ENCODE peak calls at places on chromosome 17, in seven cellular contexts. One of them, this sample, is unnamed.
A peak's percentile ranks its signal among the peaks of the same experiment; 100 is the strongest.

GRCh38 chr17:15966879-15967248 is 21.9 kb downstream of the ADORA2B start:
- DNase-seq in bronchial epithelial cell: no peak
- DNase-seq in left ventricle myocardium inferior: no peak
- DNase-seq in BJ: no peak
- DNase-seq in A549: no peak
- DNase-seq in nephron progenitor cell: peak; percentile 23
- DNase-seq in neural progenitor cell: peak; percentile 53
- DNase-seq in this sample: no peak

GRCh38 chr17:75078097-75079022 is 9.4 kb upstream of the SLC16A5 start:
- DNase-seq in bronchial epithelial cell: peak; percentile 46
- DNase-seq in left ventricle myocardium inferior: no peak
- DNase-seq in BJ: no peak
- DNase-seq in A549: peak; percentile 86
- DNase-seq in nephron progenitor cell: no peak
- DNase-seq in neural progenitor cell: no peak
- DNase-seq in this sample: no peak

GRCh38 chr17:78197147-78197830 is 10.1 kb downstream of the AFMID start:
- DNase-seq in bronchial epithelial cell: peak; percentile 47
- DNase-seq in left ventricle myocardium inferior: peak; percentile 42
- DNase-seq in BJ: no peak
- DNase-seq in A549: no peak
- DNase-seq in nephron progenitor cell: no peak
- DNase-seq in neural progenitor cell: no peak
- DNase-seq in this sample: no peak

GRCh38 chr17:75856062-75856681 is 1.0 kb upstream of the WBP2 start:
- DNase-seq in bronchial epithelial cell: no peak
- DNase-seq in left ventricle myocardium inferior: no peak
- DNase-seq in BJ: no peak
- DNase-seq in A549: peak; percentile 67
- DNase-seq in nephron progenitor cell: no peak
- DNase-seq in neural progenitor cell: no peak
- DNase-seq in this sample: no peak

GRCh38 chr17:27644586-27644985 is 13.6 kb downstream of the LGALS9 start:
- DNase-seq in bronchial epithelial cell: peak; percentile 10
- DNase-seq in left ventricle myocardium inferior: peak; percentile 48
- DNase-seq in BJ: no peak
- DNase-seq in A549: no peak
- DNase-seq in nephron progenitor cell: no peak
- DNase-seq in neural progenitor cell: no peak
- DNase-seq in this sample: no peak

GRCh38 chr17:56676807-56677206 is 83.3 kb downstream of the NOG start:
- DNase-seq in bronchial epithelial cell: no peak
- DNase-seq in left ventricle myocardium inferior: no peak
- DNase-seq in BJ: no peak
- DNase-seq in A549: no peak
- DNase-seq in nephron progenitor cell: no peak
- DNase-seq in neural progenitor cell: no peak
- DNase-seq in this sample: no peak

GRCh38 chr17:17525956-17526355 is 29.8 kb upstream of the RASD1 start:
- DNase-seq in bronchial epithelial cell: no peak
- DNase-seq in left ventricle myocardium inferior: no peak
- DNase-seq in BJ: no peak
- DNase-seq in A549: no peak
- DNase-seq in nephron progenitor cell: no peak
- DNase-seq in neural progenitor cell: no peak
- DNase-seq in this sample: no peak

GRCh38 chr17:58310511-58311428 is 17.8 kb downstream of the TSPOAP1 start:
- DNase-seq in bronchial epithelial cell: no peak
- DNase-seq in left ventricle myocardium inferior: no peak
- DNase-seq in BJ: no peak
- DNase-seq in A549: no peak
- DNase-seq in nephron progenitor cell: no peak
- DNase-seq in neural progenitor cell: no peak
- DNase-seq in this sample: no peak

GRCh38 chr17:19742495-19742894 is 5.6 kb downstream of the ALDH3A1 start:
- DNase-seq in bronchial epithelial cell: no peak
- DNase-seq in left ventricle myocardium inferior: no peak
- DNase-seq in BJ: no peak
- DNase-seq in A549: no peak
- DNase-seq in nephron progenitor cell: no peak
- DNase-seq in neural progenitor cell: no peak
- DNase-seq in this sample: no peak

GRCh38 chr17:78965369-78965982 is 14.2 kb downstream of the LGALS3BP start:
- DNase-seq in bronchial epithelial cell: no peak
- DNase-seq in left ventricle myocardium inferior: no peak
- DNase-seq in BJ: no peak
- DNase-seq in A549: no peak
- DNase-seq in nephron progenitor cell: no peak
- DNase-seq in neural progenitor cell: no peak
- DNase-seq in this sample: no peak

GRCh38 chr17:38724337-38724988 is 5.7 kb upstream of the CISD3 start:
- DNase-seq in bronchial epithelial cell: no peak
- DNase-seq in left ventricle myocardium inferior: peak; percentile 72
- DNase-seq in BJ: no peak
- DNase-seq in A549: no peak
- DNase-seq in nephron progenitor cell: no peak
- DNase-seq in neural progenitor cell: no peak
- DNase-seq in this sample: no peak

GRCh38 chr17:69654981-69655581 is 240.6 kb downstream of the MAP2K6 start:
- DNase-seq in bronchial epithelial cell: peak; percentile 84
- DNase-seq in left ventricle myocardium inferior: no peak
- DNase-seq in BJ: peak; percentile 75
- DNase-seq in A549: no peak
- DNase-seq in nephron progenitor cell: no peak
- DNase-seq in neural progenitor cell: no peak
- DNase-seq in this sample: peak; percentile 68

GRCh38 chr17:73650617-73651200 is 6.5 kb upstream of the SDK2 start:
- DNase-seq in bronchial epithelial cell: no peak
- DNase-seq in left ventricle myocardium inferior: no peak
- DNase-seq in BJ: no peak
- DNase-seq in A549: no peak
- DNase-seq in nephron progenitor cell: no peak
- DNase-seq in neural progenitor cell: no peak
- DNase-seq in this sample: no peak

GRCh38 chr17:13228225-13228624 is 210.4 kb upstream of the ELAC2 start:
- DNase-seq in bronchial epithelial cell: no peak
- DNase-seq in left ventricle myocardium inferior: no peak
- DNase-seq in BJ: no peak
- DNase-seq in A549: no peak
- DNase-seq in nephron progenitor cell: no peak
- DNase-seq in neural progenitor cell: no peak
- DNase-seq in this sample: no peak

GRCh38 chr17:13230908-13231307 is 213.1 kb upstream of the ELAC2 start:
- DNase-seq in bronchial epithelial cell: no peak
- DNase-seq in left ventricle myocardium inferior: no peak
- DNase-seq in BJ: no peak
- DNase-seq in A549: no peak
- DNase-seq in nephron progenitor cell: no peak
- DNase-seq in neural progenitor cell: no peak
- DNase-seq in this sample: no peak

GRCh38 chr17:13228711-13229110 is 210.9 kb upstream of the ELAC2 start:
- DNase-seq in bronchial epithelial cell: no peak
- DNase-seq in left ventricle myocardium inferior: no peak
- DNase-seq in BJ: no peak
- DNase-seq in A549: no peak
- DNase-seq in nephron progenitor cell: peak; percentile 6
- DNase-seq in neural progenitor cell: no peak
- DNase-seq in this sample: no peak

DNA sequence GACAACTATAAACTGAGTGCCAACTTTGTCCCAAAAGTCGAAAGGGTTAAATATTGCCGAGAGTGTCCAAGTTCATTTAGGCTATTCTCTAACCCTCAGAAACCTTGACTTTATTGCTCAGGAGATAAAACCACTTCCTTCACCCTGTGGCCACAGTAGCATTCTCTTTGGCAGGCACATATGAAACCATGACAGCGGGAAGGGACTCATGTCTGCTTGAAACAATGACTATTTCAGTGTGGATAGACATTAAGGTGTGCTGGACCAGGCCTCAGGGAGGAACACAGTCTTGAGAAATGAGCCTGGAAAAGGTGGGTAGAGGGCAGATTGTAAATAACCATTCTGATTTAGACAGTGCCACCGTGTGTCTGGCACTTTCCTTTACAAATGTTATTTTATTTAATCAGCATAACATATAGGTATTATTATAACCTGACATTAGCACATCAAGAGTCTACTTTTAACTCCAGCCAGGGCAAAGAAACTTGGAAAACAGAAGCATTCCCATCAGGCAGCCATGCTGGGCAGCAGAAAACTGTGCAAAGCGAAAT is 212.6 kb upstream of the ELAC2 start:
- DNase-seq in bronchial epithelial cell: no peak
- DNase-seq in left ventricle myocardium inferior: no peak
- DNase-seq in BJ: no peak
- DNase-seq in A549: no peak
- DNase-seq in nephron progenitor cell: no peak
- DNase-seq in neural progenitor cell: no peak
- DNase-seq in this sample: no peak
- TF ChIP-seq CTCF in bronchial epithelial cell: no peak
- TF ChIP-seq CTCF in left ventricle myocardium inferior: no peak
- TF ChIP-seq CTCF in BJ: no peak
- TF ChIP-seq CTCF in A549: no peak
- TF ChIP-seq CTCF in nephron progenitor cell: no peak
- TF ChIP-seq CTCF in neural progenitor cell: no peak
- TF ChIP-seq CTCF in this sample: no peak

GRCh38 chr17:2025622-2026309 is 632 bp upstream of the RTN4RL1 start:
- DNase-seq in bronchial epithelial cell: peak; percentile 55
- DNase-seq in left ventricle myocardium inferior: peak; percentile 78
- DNase-seq in BJ: no peak
- DNase-seq in A549: peak; percentile 97
- DNase-seq in nephron progenitor cell: peak; percentile 79
- DNase-seq in neural progenitor cell: peak; percentile 74
- DNase-seq in this sample: no peak
- TF ChIP-seq CTCF in bronchial epithelial cell: peak; percentile 91
- TF ChIP-seq CTCF in left ventricle myocardium inferior: peak; percentile 78
- TF ChIP-seq CTCF in BJ: peak; percentile 88
- TF ChIP-seq CTCF in A549: peak; percentile 90
- TF ChIP-seq CTCF in nephron progenitor cell: peak; percentile 56
- TF ChIP-seq CTCF in neural progenitor cell: peak; percentile 54
- TF ChIP-seq CTCF in this sample: peak; percentile 88

GRCh38 chr17:8797621-8798175 is 1.5 kb downstream of the MFSD6L start:
- DNase-seq in bronchial epithelial cell: no peak
- DNase-seq in left ventricle myocardium inferior: no peak
- DNase-seq in BJ: no peak
- DNase-seq in A549: no peak
- DNase-seq in nephron progenitor cell: no peak
- DNase-seq in neural progenitor cell: no peak
- DNase-seq in this sample: no peak

GRCh38 chr17:8800656-8801055 is 1.5 kb upstream of the MFSD6L start:
- DNase-seq in bronchial epithelial cell: no peak
- DNase-seq in left ventricle myocardium inferior: no peak
- DNase-seq in BJ: no peak
- DNase-seq in A549: no peak
- DNase-seq in nephron progenitor cell: no peak
- DNase-seq in neural progenitor cell: no peak
- DNase-seq in this sample: no peak

GRCh38 chr17:8798176-8799000 is 777 bp downstream of the MFSD6L start:
- DNase-seq in bronchial epithelial cell: no peak
- DNase-seq in left ventricle myocardium inferior: no peak
- DNase-seq in BJ: no peak
- DNase-seq in A549: no peak
- DNase-seq in nephron progenitor cell: no peak
- DNase-seq in neural progenitor cell: no peak
- DNase-seq in this sample: no peak

GRCh38 chr17:8799851-8800212 is 667 bp upstream of the MFSD6L start:
- DNase-seq in bronchial epithelial cell: no peak
- DNase-seq in left ventricle myocardium inferior: no peak
- DNase-seq in BJ: no peak
- DNase-seq in A549: no peak
- DNase-seq in nephron progenitor cell: no peak
- DNase-seq in neural progenitor cell: no peak
- DNase-seq in this sample: no peak

DNA sequence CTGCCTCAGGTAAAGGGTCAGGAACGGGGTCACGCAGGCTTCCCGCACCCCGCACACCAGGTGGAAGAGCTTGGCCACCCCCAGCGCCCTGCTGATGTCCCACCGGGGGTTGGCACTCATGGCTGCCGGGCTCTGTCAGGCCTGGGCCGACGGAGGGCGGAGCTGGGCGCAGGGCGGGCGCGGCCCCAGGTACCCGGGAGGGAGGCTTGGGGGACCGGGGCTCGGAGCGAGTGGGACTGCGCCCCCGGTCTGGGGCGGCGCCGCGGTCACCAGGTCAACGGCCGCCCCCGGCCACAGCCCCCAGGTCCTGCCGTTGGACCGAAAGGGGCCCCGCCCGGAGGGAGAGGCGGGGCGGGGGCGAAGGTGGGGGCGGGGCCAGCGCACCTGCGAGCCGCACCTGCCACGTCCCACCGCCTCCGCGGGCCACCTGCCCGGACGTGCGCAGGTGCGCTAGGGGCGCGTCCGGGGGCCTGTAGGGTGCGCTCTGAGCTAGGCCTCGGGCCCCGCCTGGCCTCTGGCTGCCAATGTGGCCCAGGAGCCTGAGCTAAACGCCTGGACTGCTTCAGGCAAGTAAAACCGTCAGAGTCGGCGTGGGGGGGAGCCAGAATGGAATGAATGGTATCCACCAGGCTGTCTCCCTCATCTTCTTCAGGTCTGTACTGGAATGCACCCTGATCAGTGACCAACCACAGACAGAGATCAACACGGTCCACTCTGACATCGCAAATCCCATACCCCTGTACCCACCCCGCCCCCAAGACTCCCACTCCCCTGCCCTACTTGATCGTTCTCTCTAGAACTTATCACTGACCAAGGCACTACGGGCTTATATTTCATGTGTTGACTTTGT is at the start of gene MFSD6L:
- DNase-seq in bronchial epithelial cell: no peak
- DNase-seq in left ventricle myocardium inferior: no peak
- DNase-seq in BJ: no peak
- DNase-seq in A549: no peak
- DNase-seq in nephron progenitor cell: peak; percentile 34
- DNase-seq in neural progenitor cell: peak; percentile 68
- DNase-seq in this sample: no peak
- TF ChIP-seq CTCF in bronchial epithelial cell: no peak
- TF ChIP-seq CTCF in left ventricle myocardium inferior: peak; percentile 37
- TF ChIP-seq CTCF in BJ: no peak
- TF ChIP-seq CTCF in A549: no peak
- TF ChIP-seq CTCF in nephron progenitor cell: no peak
- TF ChIP-seq CTCF in neural progenitor cell: peak; percentile 35
- TF ChIP-seq CTCF in this sample: no peak

GRCh38 chr17:63621684-63622570 is at the start of gene MAP3K3:
- DNase-seq in bronchial epithelial cell: peak; percentile 99
- DNase-seq in left ventricle myocardium inferior: peak; percentile 99
- DNase-seq in BJ: peak; percentile 99
- DNase-seq in A549: peak; percentile 100
- DNase-seq in nephron progenitor cell: peak; percentile 98
- DNase-seq in neural progenitor cell: peak; percentile 100
- DNase-seq in this sample: peak; percentile 99
- TF ChIP-seq CTCF in bronchial epithelial cell: no peak
- TF ChIP-seq CTCF in left ventricle myocardium inferior: peak; percentile 31
- TF ChIP-seq CTCF in BJ: peak; percentile 27
- TF ChIP-seq CTCF in A549: no peak
- TF ChIP-seq CTCF in nephron progenitor cell: no peak
- TF ChIP-seq CTCF in neural progenitor cell: peak; percentile 20
- TF ChIP-seq CTCF in this sample: peak; percentile 10

GRCh38 chr17:32609085-32609484 is 122.3 kb downstream of the CDK5R1 start:
- DNase-seq in bronchial epithelial cell: peak; percentile 52
- DNase-seq in left ventricle myocardium inferior: peak; percentile 56
- DNase-seq in BJ: no peak
- DNase-seq in A549: no peak
- DNase-seq in nephron progenitor cell: no peak
- DNase-seq in neural progenitor cell: no peak
- DNase-seq in this sample: no peak
- TF ChIP-seq CTCF in bronchial epithelial cell: peak; percentile 64
- TF ChIP-seq CTCF in left ventricle myocardium inferior: peak; percentile 59
- TF ChIP-seq CTCF in BJ: no peak
- TF ChIP-seq CTCF in A549: peak; percentile 22
- TF ChIP-seq CTCF in nephron progenitor cell: no peak
- TF ChIP-seq CTCF in neural progenitor cell: peak; percentile 6
- TF ChIP-seq CTCF in this sample: peak; percentile 26